ENCODE peak calls at places on chromosome 7, in ten cellular contexts. B, A, W, V, I, H, E, S, R and O are unnamed samples. For H3K36me3, the result is how much of the 10 kb centered on the place peaks cover.

GRCh38 chr7:49643321-49643720 is 130.1 kb upstream of the VWC2 start:
- DNase-seq in E (no peak), W (peak), V (no peak), H (no peak), R (no peak), A (peak), B (no peak), I (no peak), S (no peak), O (no peak)

GRCh38 chr7:148906707-148907498 is 22.8 kb upstream of the EZH2 start:
- DNase-seq in A (no peak), E (no peak), H (no peak), R (no peak), W (no peak), B (no peak), I (peak), S (no peak), V (no peak), O (no peak)

GRCh38 chr7:69736411-69736810 is 138.1 kb downstream of the AUTS2 start:
- DNase-seq in B (no peak), R (no peak), S (no peak), E (no peak), I (peak), H (no peak), V (no peak), A (no peak), W (no peak), O (no peak)

GRCh38 chr7:11970132-11970531 is 138.1 kb upstream of the THSD7A start:
- DNase-seq in B (no peak), W (no peak), S (no peak), A (no peak), V (no peak), R (no peak), E (no peak), H (no peak), I (no peak), O (no peak)

GRCh38 chr7:73567701-73568685 is 10.4 kb downstream of the TBL2 start:
- DNase-seq in I (no peak), B (no peak), W (no peak), V (no peak), R (peak), S (no peak), E (no peak), H (no peak), A (no peak), O (no peak)

GRCh38 chr7:1938788-1939433 is 268.8 kb downstream of the ELFN1 start:
- DNase-seq in W (peak), E (no peak), I (no peak), H (no peak), B (no peak), R (peak), V (no peak), A (no peak), S (no peak), O (peak)

GRCh38 chr7:2719007-2719406 is 31.0 kb downstream of the AMZ1 start:
- DNase-seq in W (peak), H (no peak), V (peak), I (peak), E (no peak), B (no peak), S (no peak), R (peak), A (peak), O (peak)

GRCh38 chr7:108265007-108265406 is 134.8 kb upstream of the LAMB4 start:
- DNase-seq in I (no peak), H (no peak), S (no peak), R (no peak), V (no peak), A (no peak), W (no peak), E (no peak), B (no peak), O (no peak)

GRCh38 chr7:100132697-100133137 is 6.0 kb downstream of the MBLAC1 start:
- DNase-seq in A (peak), V (peak), E (no peak), B (no peak), R (peak), I (peak), W (peak), H (peak), S (no peak), O (peak)

GRCh38 chr7:143490719-143491306 is 13.1 kb downstream of the TAS2R41 start:
- DNase-seq in I (peak), A (peak), E (no peak), S (no peak), V (peak), W (peak), R (no peak), B (no peak), H (no peak), O (no peak)

GRCh38 chr7:137847418-137848050 is 760 bp upstream of the DGKI start:
- DNase-seq in R (no peak), A (peak), E (no peak), H (no peak), B (no peak), I (no peak), S (no peak), W (no peak), V (peak), O (no peak)

DNA sequence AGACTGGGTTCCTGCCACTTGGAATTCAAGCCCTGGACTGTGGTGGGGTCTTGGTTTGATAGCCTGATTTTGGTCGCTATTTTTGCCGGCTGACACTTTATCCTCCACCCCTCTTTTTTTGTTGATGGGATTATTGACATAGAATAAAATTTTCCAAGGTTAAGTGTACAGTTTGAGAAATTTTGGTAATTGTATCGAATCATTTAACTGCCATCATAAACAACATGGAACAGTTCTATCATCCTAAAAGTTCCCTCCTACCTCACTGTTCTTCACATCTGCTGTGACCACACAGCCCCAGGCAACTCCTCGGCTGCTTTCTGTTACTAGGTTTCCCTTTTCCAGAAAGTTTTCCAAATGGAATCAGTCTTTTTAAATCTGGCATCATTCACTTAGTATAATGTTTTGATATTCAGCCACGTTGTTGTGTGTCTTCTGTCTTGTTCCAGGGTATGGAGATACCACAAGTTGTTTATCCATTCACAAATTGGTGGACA is 50.6 kb upstream of the STEAP1B start:
- DNase-seq in A (no peak), E (no peak), S (no peak), V (no peak), R (no peak), H (no peak), I (no peak), W (no peak), B (no peak), O (no peak)
- H3K27ac ChIP-seq in A (no peak), E (no peak), S (no peak), V (no peak), R (no peak), H (no peak), I (no peak), W (no peak), B (no peak), O (no peak)

GRCh38 chr7:774161-775109 is 47.4 kb upstream of the PRKAR1B start:
- DNase-seq in E (no peak), I (peak), A (peak), V (peak), S (peak), H (peak), B (peak), W (peak), R (peak), O (peak)

GRCh38 chr7:773622-773915 is 46.5 kb upstream of the PRKAR1B start:
- DNase-seq in I (no peak), V (no peak), W (no peak), R (no peak), S (no peak), B (no peak), H (no peak), A (no peak), E (no peak), O (no peak)

GRCh38 chr7:772392-772791 is 45.3 kb upstream of the PRKAR1B start:
- DNase-seq in B (no peak), H (no peak), V (no peak), I (no peak), S (no peak), A (no peak), R (no peak), E (no peak), W (no peak), O (no peak)

GRCh38 chr7:772005-772294 is 44.9 kb upstream of the PRKAR1B start:
- DNase-seq in E (no peak), R (no peak), W (no peak), I (no peak), S (no peak), A (no peak), H (no peak), B (no peak), V (no peak), O (no peak)

DNA sequence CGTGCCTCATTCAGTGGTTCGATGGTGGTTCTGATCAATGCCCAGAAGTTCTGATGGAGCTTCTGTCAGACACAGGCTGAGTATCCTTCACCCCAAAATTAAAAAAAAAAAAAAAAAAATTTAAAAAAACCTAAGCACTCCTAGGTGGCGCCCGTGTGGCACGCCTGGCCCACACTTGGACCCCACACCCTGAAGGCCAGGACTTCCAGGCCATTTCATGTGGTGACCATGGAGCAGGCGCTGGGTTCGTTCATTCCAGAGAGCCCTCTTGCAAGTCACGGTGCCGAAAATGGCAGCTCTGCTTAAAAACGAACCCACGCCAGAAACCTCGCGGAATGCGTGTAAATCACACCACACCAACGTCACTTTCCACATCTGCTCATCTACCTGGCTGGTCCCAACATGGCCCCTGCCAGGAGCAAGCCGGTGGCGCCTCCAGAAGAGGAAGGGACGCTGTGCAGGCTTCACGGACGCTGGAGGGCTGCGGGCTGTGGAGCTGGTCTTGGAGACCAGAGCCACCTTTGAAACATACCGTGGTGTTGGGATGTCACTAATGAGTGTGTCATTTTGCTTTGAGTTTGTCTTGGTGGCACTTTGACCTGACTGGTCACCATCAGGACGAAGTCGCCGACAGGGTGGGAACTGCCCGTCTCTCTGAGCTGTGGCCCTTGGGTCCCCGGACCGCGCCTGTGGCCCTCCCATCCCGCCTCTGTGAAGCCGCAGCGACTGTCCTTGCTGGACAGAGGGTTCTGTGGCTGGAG is 46.0 kb upstream of the PRKAR1B start:
- DNase-seq in I (no peak), R (no peak), W (no peak), H (no peak), S (no peak), E (no peak), V (no peak), B (no peak), A (no peak), O (no peak)
- H3K36me3 ChIP-seq in I (half or more), R (half or more), W (under half), H (under half), S (under half), E (under half), V (under half), B (under half), A (under half), O (under half)

GRCh38 chr7:150745086-150745485 is 7.9 kb downstream of the GIMAP5 start:
- DNase-seq in S (no peak), I (no peak), E (no peak), W (no peak), B (no peak), A (no peak), H (no peak), V (no peak), R (no peak), O (no peak)
- H3K27ac ChIP-seq in S (no peak), I (no peak), E (no peak), W (no peak), B (no peak), A (no peak), H (no peak), V (no peak), R (peak), O (peak)

GRCh38 chr7:55977831-55978230 is 13.4 kb downstream of the NIPSNAP2 start:
- DNase-seq in H (no peak), B (no peak), I (no peak), A (no peak), S (no peak), V (no peak), E (no peak), W (peak), R (no peak), O (no peak)

GRCh38 chr7:55983537-55983936 is 19.2 kb downstream of the NIPSNAP2 start:
- DNase-seq in B (no peak), A (no peak), I (no peak), W (no peak), H (no peak), V (no peak), R (no peak), E (no peak), S (no peak), O (no peak)

GRCh38 chr7:55975944-55976633 is 11.7 kb downstream of the NIPSNAP2 start:
- DNase-seq in S (no peak), W (no peak), E (no peak), V (no peak), I (no peak), H (no peak), R (no peak), B (no peak), A (no peak), O (no peak)

GRCh38 chr7:55980266-55980665 is 15.9 kb downstream of the NIPSNAP2 start:
- DNase-seq in I (no peak), A (no peak), E (no peak), V (no peak), H (no peak), R (no peak), B (no peak), S (no peak), W (no peak), O (no peak)
- H3K36me3 ChIP-seq in I (half or more), A (under half), E (half or more), V (under half), H (under half), R (half or more), B (half or more), S (under half), W (under half), O (half or more)

GRCh38 chr7:151566897-151567320 is 47.2 kb upstream of the RHEB start:
- DNase-seq in W (no peak), I (peak), R (no peak), A (no peak), H (no peak), V (peak), S (no peak), B (peak), E (no peak), O (no peak)
- H3K27ac ChIP-seq in W (no peak), I (no peak), R (no peak), A (no peak), H (no peak), V (no peak), S (no peak), B (no peak), E (peak), O (no peak)

GRCh38 chr7:158759749-158760444 is 55.3 kb upstream of the NCAPG2 start:
- DNase-seq in S (no peak), I (no peak), A (no peak), W (no peak), E (no peak), B (no peak), R (no peak), V (no peak), H (peak), O (no peak)

GRCh38 chr7:158757404-158757989 is 52.9 kb upstream of the NCAPG2 start:
- DNase-seq in S (no peak), R (no peak), A (peak), I (no peak), E (no peak), B (no peak), H (no peak), V (no peak), W (no peak), O (no peak)

GRCh38 chr7:158759245-158759614 is 54.6 kb upstream of the NCAPG2 start:
- DNase-seq in R (no peak), E (no peak), I (no peak), S (no peak), A (no peak), B (no peak), V (no peak), W (no peak), H (no peak), O (no peak)

GRCh38 chr7:158760445-158760764 is 55.8 kb upstream of the NCAPG2 start:
- DNase-seq in V (no peak), R (no peak), B (no peak), S (no peak), E (no peak), W (no peak), H (no peak), A (no peak), I (no peak), O (no peak)

GRCh38 chr7:158758563-158759244 is 54.1 kb upstream of the NCAPG2 start:
- DNase-seq in V (no peak), A (no peak), H (no peak), E (no peak), I (no peak), R (no peak), S (no peak), W (no peak), B (no peak), O (no peak)
- H3K36me3 ChIP-seq in V (under half), A (under half), H (under half), E (half or more), I (under half), R (half or more), S (under half), W (under half), B (half or more), O (under half)

DNA sequence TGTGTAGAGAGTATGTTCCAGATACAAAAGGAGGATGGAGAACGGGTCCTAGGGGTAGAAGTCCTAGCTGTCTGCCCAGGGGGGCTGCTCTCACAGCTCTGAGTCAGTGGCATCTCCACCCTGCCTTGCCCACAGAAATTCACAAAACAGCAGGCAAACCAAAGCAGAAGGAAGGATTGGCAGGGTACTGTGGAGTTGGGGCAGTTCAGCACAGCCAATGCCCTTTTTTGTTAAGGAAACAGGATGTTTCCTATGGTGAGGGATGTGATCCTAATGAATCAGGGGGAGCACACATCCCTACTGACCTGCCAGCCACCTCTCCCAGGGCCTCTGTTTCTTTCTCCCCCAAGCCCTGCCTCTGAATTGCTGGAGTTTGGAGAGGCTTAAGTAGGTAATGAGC is 457.6 kb downstream of the PLXNA4 start:
- DNase-seq in H (no peak), W (no peak), E (no peak), V (no peak), I (no peak), B (no peak), S (no peak), A (no peak), R (no peak), O (no peak)
- H3K27ac ChIP-seq in H (no peak), W (no peak), E (no peak), V (no peak), I (no peak), B (no peak), S (no peak), A (no peak), R (no peak), O (no peak)

GRCh38 chr7:81665236-81665635 is 104.6 kb downstream of the HGF start:
- DNase-seq in W (no peak), I (no peak), E (no peak), R (no peak), H (no peak), V (no peak), A (no peak), S (no peak), B (no peak), O (no peak)

GRCh38 chr7:81662531-81662930 is 107.3 kb downstream of the HGF start:
- DNase-seq in B (no peak), V (no peak), R (no peak), H (no peak), S (no peak), I (no peak), E (no peak), A (no peak), W (no peak), O (no peak)

GRCh38 chr7:81664304-81664703 is 105.5 kb downstream of the HGF start:
- DNase-seq in B (no peak), H (no peak), I (peak), V (no peak), R (no peak), A (peak), S (no peak), W (no peak), E (no peak), O (no peak)

GRCh38 chr7:81669476-81670105 is 100.3 kb downstream of the HGF start:
- DNase-seq in S (no peak), V (peak), R (no peak), A (no peak), E (no peak), B (no peak), I (no peak), W (no peak), H (no peak), O (no peak)

DNA sequence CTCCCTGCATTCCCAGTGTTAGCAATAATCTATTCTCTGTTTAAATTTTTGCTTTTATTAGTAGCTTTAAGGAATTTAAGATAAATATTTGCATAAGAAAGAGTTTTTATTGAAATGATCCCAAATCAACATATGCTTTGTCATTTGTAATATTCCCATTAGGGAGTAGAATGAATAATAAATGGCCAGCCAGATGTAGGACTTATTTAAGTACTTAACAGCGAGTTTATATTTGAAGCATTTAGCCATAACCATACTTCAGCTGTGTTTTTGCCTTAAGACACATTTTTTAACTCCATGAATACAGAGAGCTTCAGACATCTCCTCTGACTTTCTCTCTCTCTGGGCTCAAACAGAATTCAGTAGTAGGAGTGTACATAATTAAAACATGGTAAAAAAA is 103.6 kb downstream of the HGF start:
- DNase-seq in W (no peak), H (no peak), R (no peak), S (no peak), I (no peak), V (no peak), E (no peak), A (no peak), B (no peak), O (no peak)
- H3K36me3 ChIP-seq in W (under half), H (under half), R (under half), S (under half), I (under half), V (under half), E (under half), A (under half), B (under half), O (under half)

GRCh38 chr7:140479739-140480084 is 407 bp upstream of the MKRN1 start:
- DNase-seq in H (no peak), S (no peak), I (no peak), R (no peak), E (no peak), A (no peak), W (no peak), B (no peak), V (no peak), O (no peak)

GRCh38 chr7:140489021-140489349 is 9.7 kb upstream of the MKRN1 start:
- DNase-seq in A (no peak), V (peak), S (no peak), H (no peak), R (no peak), B (no peak), W (no peak), I (no peak), E (no peak), O (no peak)

GRCh38 chr7:140484479-140484878 is 5.2 kb upstream of the MKRN1 start:
- DNase-seq in B (no peak), W (no peak), I (no peak), S (no peak), V (peak), R (no peak), E (no peak), H (no peak), A (no peak), O (no peak)

GRCh38 chr7:140485463-140486265 is 6.4 kb upstream of the MKRN1 start:
- DNase-seq in H (no peak), R (no peak), S (no peak), W (no peak), A (no peak), V (peak), I (no peak), B (no peak), E (no peak), O (no peak)

DNA sequence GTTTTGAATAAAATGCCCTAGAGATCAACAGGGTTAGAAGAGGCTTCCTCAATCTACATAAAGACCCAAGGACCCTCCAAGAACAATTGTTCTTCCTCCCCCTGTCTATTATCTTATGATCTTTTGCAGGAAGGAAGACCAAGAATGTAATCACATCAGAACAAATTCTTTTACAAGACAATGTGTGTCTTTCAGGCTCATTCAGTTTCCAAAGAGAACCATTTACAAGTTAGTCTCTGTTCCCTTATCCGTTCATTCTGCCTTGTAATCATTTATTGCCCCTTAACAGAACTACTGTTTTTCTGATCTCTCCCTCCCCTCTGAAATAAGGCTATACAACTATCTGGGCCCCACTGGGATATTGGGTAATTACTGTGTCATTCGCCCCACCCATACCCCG is 5.6 kb upstream of the MKRN1 start:
- DNase-seq in W (no peak), A (no peak), V (peak), E (no peak), B (no peak), H (no peak), I (no peak), S (no peak), R (no peak), O (no peak)
- H3K27ac ChIP-seq in W (no peak), A (no peak), V (peak), E (no peak), B (no peak), H (no peak), I (no peak), S (no peak), R (no peak), O (no peak)